ENCODE peak calls at places on chromosomes 1 and 21, in four cellular contexts. One of them, this sample, is unnamed. For H3K4me1, the result is how much of the 10 kb centered on the place peaks cover.

GRCh38 chr1:46034601-46035516 is 97.6 kb downstream of the PIK3R3 start:
- DNase-seq in left lung: peak
- DNase-seq in esophagus squamous epithelium: no peak
- DNase-seq in CD8-positive, alpha-beta T cell: no peak
- DNase-seq in this sample: no peak

GRCh38 chr1:240500681-240501080 is 111.3 kb downstream of the GREM2 start:
- DNase-seq in CD8-positive, alpha-beta T cell: no peak
- DNase-seq in left lung: no peak
- DNase-seq in esophagus squamous epithelium: no peak
- DNase-seq in this sample: no peak

GRCh38 chr1:31335007-31335406 is 37.9 kb downstream of the FABP3 start:
- DNase-seq in CD8-positive, alpha-beta T cell: no peak
- DNase-seq in left lung: no peak
- DNase-seq in esophagus squamous epithelium: no peak
- DNase-seq in this sample: no peak

GRCh38 chr1:35810096-35810860 is 2.5 kb downstream of the AGO4 start:
- DNase-seq in CD8-positive, alpha-beta T cell: no peak
- DNase-seq in esophagus squamous epithelium: no peak
- DNase-seq in left lung: no peak
- DNase-seq in this sample: no peak

GRCh38 chr1:75092141-75092540 is 42.0 kb upstream of the LHX8 start:
- DNase-seq in CD8-positive, alpha-beta T cell: no peak
- DNase-seq in esophagus squamous epithelium: no peak
- DNase-seq in left lung: no peak
- DNase-seq in this sample: no peak

GRCh38 chr1:223189903-223190724 is 47.1 kb upstream of the TLR5 start:
- DNase-seq in CD8-positive, alpha-beta T cell: no peak
- DNase-seq in left lung: no peak
- DNase-seq in esophagus squamous epithelium: no peak
- DNase-seq in this sample: no peak

GRCh38 chr1:56189946-56190920 is 389.1 kb downstream of the PLPP3 start:
- DNase-seq in esophagus squamous epithelium: no peak
- DNase-seq in CD8-positive, alpha-beta T cell: no peak
- DNase-seq in left lung: no peak
- DNase-seq in this sample: no peak

GRCh38 chr1:2148691-2149090 is 45.9 kb downstream of the FAAP20 start:
- DNase-seq in esophagus squamous epithelium: no peak
- DNase-seq in CD8-positive, alpha-beta T cell: peak
- DNase-seq in left lung: peak
- DNase-seq in this sample: peak

GRCh38 chr1:183259886-183260285 is 73.8 kb downstream of the LAMC2 start:
- DNase-seq in esophagus squamous epithelium: no peak
- DNase-seq in CD8-positive, alpha-beta T cell: no peak
- DNase-seq in left lung: no peak
- DNase-seq in this sample: no peak

GRCh38 chr1:12067900-12068821 is 5.1 kb downstream of the TNFRSF8 start:
- DNase-seq in left lung: no peak
- DNase-seq in esophagus squamous epithelium: no peak
- DNase-seq in CD8-positive, alpha-beta T cell: no peak
- DNase-seq in this sample: peak

GRCh38 chr1:183125279-183125999 is 60.6 kb upstream of the LAMC2 start:
- DNase-seq in CD8-positive, alpha-beta T cell: no peak
- DNase-seq in esophagus squamous epithelium: no peak
- DNase-seq in left lung: no peak
- DNase-seq in this sample: no peak

GRCh38 chr1:63454269-63454668 is 68.8 kb downstream of the ITGB3BP start:
- DNase-seq in esophagus squamous epithelium: no peak
- DNase-seq in CD8-positive, alpha-beta T cell: no peak
- DNase-seq in left lung: no peak
- DNase-seq in this sample: no peak

GRCh38 chr1:61079898-61080336 is 2.4 kb upstream of the NFIA start:
- DNase-seq in CD8-positive, alpha-beta T cell: no peak
- DNase-seq in esophagus squamous epithelium: no peak
- DNase-seq in left lung: peak
- DNase-seq in this sample: peak
- H3K4me1 ChIP-seq in CD8-positive, alpha-beta T cell: half or more
- H3K4me1 ChIP-seq in esophagus squamous epithelium: half or more
- H3K4me1 ChIP-seq in left lung: under half
- H3K4me1 ChIP-seq in this sample: under half

GRCh38 chr1:25198731-25199231 is 33.5 kb downstream of the SYF2 start:
- DNase-seq in CD8-positive, alpha-beta T cell: peak
- DNase-seq in left lung: no peak
- DNase-seq in esophagus squamous epithelium: no peak
- DNase-seq in this sample: no peak
- TF ChIP-seq CTCF in CD8-positive, alpha-beta T cell: peak
- TF ChIP-seq CTCF in left lung: no peak
- TF ChIP-seq CTCF in esophagus squamous epithelium: no peak
- TF ChIP-seq CTCF in this sample: peak

DNA sequence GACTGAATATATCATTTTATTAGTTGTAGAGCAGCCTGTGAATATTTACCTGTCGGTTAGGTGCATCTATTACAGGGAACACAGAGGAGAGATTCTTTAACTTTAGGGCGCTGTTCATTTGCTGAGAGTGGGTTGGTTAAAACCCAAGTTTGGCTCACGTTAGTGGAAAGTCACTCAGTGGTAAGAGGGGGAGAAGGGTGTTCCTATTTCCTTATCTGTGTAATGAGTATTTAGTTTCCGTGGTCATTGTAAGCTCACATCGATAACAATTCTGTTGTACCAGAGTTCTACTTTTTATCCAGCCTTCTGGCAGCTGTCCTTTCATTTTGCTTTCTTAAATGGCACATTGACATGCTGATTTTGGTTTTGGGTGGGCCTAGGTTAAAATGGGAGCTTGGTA is 773.2 kb upstream of the ADAMTS5 start:
- DNase-seq in esophagus squamous epithelium: no peak
- DNase-seq in CD8-positive, alpha-beta T cell: no peak
- DNase-seq in left lung: no peak
- DNase-seq in this sample: no peak
- H3K4me3 ChIP-seq in esophagus squamous epithelium: no peak
- H3K4me3 ChIP-seq in CD8-positive, alpha-beta T cell: no peak
- H3K4me3 ChIP-seq in left lung: no peak
- H3K4me3 ChIP-seq in this sample: no peak

GRCh38 chr1:228340686-228341449 is 65.8 kb downstream of the TRIM11 start:
- DNase-seq in esophagus squamous epithelium: no peak
- DNase-seq in CD8-positive, alpha-beta T cell: no peak
- DNase-seq in left lung: peak
- DNase-seq in this sample: peak
- H3K4me1 ChIP-seq in esophagus squamous epithelium: under half
- H3K4me1 ChIP-seq in CD8-positive, alpha-beta T cell: under half
- H3K4me1 ChIP-seq in left lung: under half
- H3K4me1 ChIP-seq in this sample: under half

GRCh38 chr1:119731741-119732430 is 20.2 kb downstream of the PHGDH start:
- DNase-seq in left lung: no peak
- DNase-seq in esophagus squamous epithelium: no peak
- DNase-seq in CD8-positive, alpha-beta T cell: no peak
- DNase-seq in this sample: no peak
- TF ChIP-seq CTCF in left lung: no peak
- TF ChIP-seq CTCF in esophagus squamous epithelium: no peak
- TF ChIP-seq CTCF in CD8-positive, alpha-beta T cell: no peak
- TF ChIP-seq CTCF in this sample: no peak

GRCh38 chr21:14542638-14543037 is 3.5 kb downstream of the SAMSN1 start:
- DNase-seq in CD8-positive, alpha-beta T cell: no peak
- DNase-seq in esophagus squamous epithelium: no peak
- DNase-seq in left lung: no peak
- DNase-seq in this sample: no peak

GRCh38 chr21:14541840-14542495 is 4.1 kb downstream of the SAMSN1 start:
- DNase-seq in esophagus squamous epithelium: no peak
- DNase-seq in CD8-positive, alpha-beta T cell: no peak
- DNase-seq in left lung: no peak
- DNase-seq in this sample: no peak

GRCh38 chr21:14545906-14546480 is at the start of gene SAMSN1:
- DNase-seq in left lung: no peak
- DNase-seq in CD8-positive, alpha-beta T cell: peak
- DNase-seq in esophagus squamous epithelium: peak
- DNase-seq in this sample: peak

GRCh38 chr21:14547834-14548513 is 1.9 kb upstream of the SAMSN1 start:
- DNase-seq in left lung: no peak
- DNase-seq in CD8-positive, alpha-beta T cell: no peak
- DNase-seq in esophagus squamous epithelium: no peak
- DNase-seq in this sample: no peak

DNA sequence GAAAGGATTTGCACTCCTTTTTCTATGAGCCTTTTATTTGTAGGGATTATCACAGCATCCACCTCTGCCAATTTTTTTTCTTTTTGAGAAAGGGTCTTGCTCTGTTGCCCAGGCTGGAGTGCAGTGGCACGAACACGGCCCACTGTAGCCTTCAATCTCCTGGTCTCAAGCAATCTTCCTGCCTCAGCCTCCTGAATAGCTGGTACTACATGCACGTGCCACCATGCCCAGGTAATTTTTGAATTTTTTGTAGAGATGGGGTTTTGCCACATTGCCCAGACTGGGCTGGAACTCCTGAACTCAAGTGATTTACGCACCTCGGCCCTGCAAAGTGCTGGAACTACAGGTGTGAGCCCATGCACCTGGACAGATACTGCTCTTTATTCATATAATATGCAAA is 2.1 kb downstream of the SAMSN1 start:
- DNase-seq in CD8-positive, alpha-beta T cell: no peak
- DNase-seq in left lung: no peak
- DNase-seq in esophagus squamous epithelium: no peak
- DNase-seq in this sample: no peak
- H3K4me3 ChIP-seq in CD8-positive, alpha-beta T cell: peak
- H3K4me3 ChIP-seq in left lung: no peak
- H3K4me3 ChIP-seq in esophagus squamous epithelium: peak
- H3K4me3 ChIP-seq in this sample: peak